ENCODE peak calls at places on chromosome 4, in eight cellular contexts. Z is body of pancreas, N is heart left ventricle, P is A549, R is suprapubic skin, T is ovary, B is uterus, W is transverse colon. D is an unnamed sample.

GRCh38 chr4:39480902-39481695 is 22.2 kb downstream of the LIAS start:
- DNase-seq in P (no peak), Z (no peak), B (no peak), N (no peak), R (no peak), T (no peak), W (no peak), D (no peak)

GRCh38 chr4:653831-654525 is 20.1 kb downstream of the ATP5ME start:
- DNase-seq in Z (no peak), B (no peak), R (no peak), W (no peak), N (no peak), T (no peak), P (no peak), D (no peak)

GRCh38 chr4:88693792-88694191 is 3.8 kb downstream of the NAP1L5 start:
- DNase-seq in T (no peak), P (no peak), B (no peak), N (no peak), W (no peak), R (no peak), Z (no peak), D (no peak)

GRCh38 chr4:42512226-42512625 is 114.9 kb downstream of the SHISA3 start:
- DNase-seq in P (no peak), N (no peak), B (no peak), R (no peak), W (no peak), Z (no peak), T (no peak), D (no peak)

GRCh38 chr4:158496030-158496741 is 25.5 kb upstream of the RXFP1 start:
- DNase-seq in P (peak), B (no peak), N (peak), Z (peak), T (no peak), W (peak), R (no peak), D (no peak)

GRCh38 chr4:144709793-144710525 is 64.0 kb downstream of the HHIP start:
- DNase-seq in Z (no peak), P (peak), B (no peak), T (no peak), R (no peak), W (peak), N (no peak), D (no peak)

GRCh38 chr4:119016636-119017035 is 119.0 kb upstream of the MYOZ2 start:
- DNase-seq in N (no peak), Z (no peak), P (no peak), R (no peak), W (no peak), B (no peak), T (no peak), D (no peak)

GRCh38 chr4:169098969-169099685 is 89.1 kb upstream of the CBR4 start:
- DNase-seq in P (no peak), Z (no peak), N (no peak), B (no peak), R (no peak), W (no peak), T (no peak), D (no peak)

GRCh38 chr4:106971586-106971985 is 64.5 kb downstream of the DKK2 start:
- DNase-seq in N (no peak), W (no peak), Z (no peak), T (no peak), P (no peak), B (no peak), R (no peak), D (no peak)

GRCh38 chr4:4456351-4456750 is 69.4 kb downstream of the NSG1 start:
- DNase-seq in T (no peak), Z (no peak), B (no peak), P (no peak), W (no peak), N (no peak), R (no peak), D (no peak)

GRCh38 chr4:173827707-173828106 is 297.7 kb upstream of the HAND2 start:
- DNase-seq in N (no peak), T (no peak), B (no peak), Z (no peak), P (no peak), R (no peak), W (no peak), D (no peak)

GRCh38 chr4:288891-289290 is 16.4 kb downstream of the ZNF732 start:
- DNase-seq in T (no peak), Z (no peak), R (no peak), P (no peak), W (no peak), B (no peak), N (no peak), D (no peak)

GRCh38 chr4:16577177-16577576 is 321.3 kb downstream of the LDB2 start:
- DNase-seq in W (no peak), Z (no peak), P (no peak), B (no peak), N (no peak), T (no peak), R (no peak), D (no peak)

GRCh38 chr4:2536193-2537010 is at the start of gene FAM193A:
- DNase-seq in T (peak), R (peak), W (peak), N (peak), Z (peak), P (peak), B (peak), D (peak)

GRCh38 chr4:2537011-2537830 is 774 bp downstream of the FAM193A start:
- DNase-seq in W (peak), Z (peak), R (peak), B (peak), P (no peak), T (peak), N (peak), D (no peak)

GRCh38 chr4:2534904-2535385 is 1.5 kb upstream of the FAM193A start:
- DNase-seq in Z (no peak), R (no peak), N (no peak), P (no peak), T (no peak), W (no peak), B (no peak), D (no peak)

DNA sequence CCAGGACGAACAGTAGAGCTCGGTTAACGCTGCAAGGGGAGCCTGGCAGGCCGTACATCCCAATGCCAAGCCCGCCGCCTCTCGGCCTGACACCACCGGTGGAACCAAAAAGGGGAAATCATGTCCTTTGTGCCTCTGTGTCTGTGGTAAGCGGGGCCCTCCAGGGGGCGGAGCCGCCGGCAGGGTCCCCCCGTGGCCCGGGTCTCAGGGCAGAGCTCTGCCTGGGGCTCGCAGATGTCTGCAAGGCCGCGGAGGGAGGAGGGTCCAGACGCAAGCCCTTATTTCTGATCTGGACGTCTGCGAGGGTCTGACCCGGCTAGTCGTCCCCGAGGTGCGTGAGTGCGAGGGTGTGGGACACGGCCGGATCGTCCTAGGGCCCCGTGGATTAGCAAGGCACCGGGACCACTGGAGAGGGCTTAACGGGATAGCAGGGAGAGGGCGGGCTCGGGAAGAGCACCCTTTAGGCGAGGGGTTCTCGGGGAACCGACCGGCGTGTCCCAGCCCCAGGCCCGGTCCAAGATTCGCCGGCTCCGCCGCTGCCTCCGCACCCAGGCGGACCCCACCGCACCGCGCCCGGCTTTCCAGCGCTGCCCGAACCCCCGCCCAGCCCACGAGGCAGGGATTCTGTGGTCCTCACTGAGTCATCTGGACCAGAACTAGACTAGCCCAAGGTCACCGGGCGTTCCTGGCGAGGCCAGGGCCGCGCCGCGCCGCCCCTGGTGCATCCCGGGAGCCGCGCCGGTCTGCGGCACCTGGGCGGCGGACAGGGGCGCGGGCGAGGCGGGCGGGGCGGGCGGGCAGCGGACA is 858 bp upstream of the FAM193A start:
- DNase-seq in Z (peak), B (no peak), N (peak), R (peak), T (peak), W (peak), P (no peak), D (peak)
- TF ChIP-seq POLR2A in Z (peak), B (no peak), N (no peak), R (no peak), T (peak), W (peak), P (no peak), D (no peak)

DNA sequence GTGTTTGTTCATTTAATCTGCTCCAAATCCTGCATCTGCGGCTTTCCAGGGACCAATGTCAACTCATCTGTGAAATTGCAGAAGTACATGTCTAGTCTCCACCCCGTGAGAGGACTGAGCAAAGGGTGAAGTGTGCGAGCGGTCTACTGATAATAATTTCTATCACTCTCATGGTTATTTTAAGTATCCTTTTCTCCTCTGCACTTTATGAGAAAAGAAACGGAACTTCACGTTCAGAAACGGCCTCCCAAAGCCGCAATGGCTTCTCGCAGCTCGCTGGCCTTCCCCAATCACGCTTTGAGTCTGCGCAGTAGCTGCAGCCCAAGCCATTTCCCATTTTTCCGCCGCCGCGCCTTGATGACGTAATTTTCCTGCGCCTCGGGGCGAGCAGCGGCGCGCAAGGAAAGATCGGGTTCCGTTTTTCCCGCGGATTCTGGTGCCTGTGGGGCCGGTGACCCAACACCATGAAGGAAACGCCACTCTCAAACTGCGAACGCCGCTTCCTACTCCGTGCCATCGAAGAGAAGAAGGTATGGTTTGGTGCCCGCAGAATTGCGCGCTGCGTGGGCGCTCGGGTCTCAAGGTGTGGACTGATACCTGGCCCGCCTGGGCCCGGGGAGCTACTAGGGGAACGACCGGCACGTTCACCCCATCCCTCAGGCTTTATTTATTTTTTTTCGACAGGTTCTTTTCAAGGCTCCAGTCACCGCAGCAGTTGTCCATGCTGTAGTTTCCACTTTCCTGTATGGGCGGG is at the start of gene EXOSC9:
- DNase-seq in Z (peak), T (peak), P (peak), N (peak), W (peak), B (peak), R (peak), D (peak)
- TF ChIP-seq POLR2A in Z (peak), T (peak), P (peak), N (peak), W (peak), B (peak), R (peak), D (peak)

GRCh38 chr4:36243355-36244256 is 708 bp downstream of the ARAP2 start:
- DNase-seq in B (peak), N (peak), T (no peak), W (peak), Z (peak), R (peak), P (peak), D (no peak)

GRCh38 chr4:36242629-36243354 is 1.5 kb downstream of the ARAP2 start:
- DNase-seq in R (no peak), Z (peak), P (no peak), W (no peak), N (no peak), T (no peak), B (no peak), D (no peak)

GRCh38 chr4:36249605-36250004 is 5.3 kb upstream of the ARAP2 start:
- DNase-seq in T (no peak), B (no peak), Z (no peak), W (no peak), N (no peak), R (no peak), P (no peak), D (no peak)

GRCh38 chr4:36241771-36242170 is 2.5 kb downstream of the ARAP2 start:
- DNase-seq in N (no peak), T (no peak), W (no peak), R (no peak), B (no peak), P (no peak), Z (no peak), D (no peak)

DNA sequence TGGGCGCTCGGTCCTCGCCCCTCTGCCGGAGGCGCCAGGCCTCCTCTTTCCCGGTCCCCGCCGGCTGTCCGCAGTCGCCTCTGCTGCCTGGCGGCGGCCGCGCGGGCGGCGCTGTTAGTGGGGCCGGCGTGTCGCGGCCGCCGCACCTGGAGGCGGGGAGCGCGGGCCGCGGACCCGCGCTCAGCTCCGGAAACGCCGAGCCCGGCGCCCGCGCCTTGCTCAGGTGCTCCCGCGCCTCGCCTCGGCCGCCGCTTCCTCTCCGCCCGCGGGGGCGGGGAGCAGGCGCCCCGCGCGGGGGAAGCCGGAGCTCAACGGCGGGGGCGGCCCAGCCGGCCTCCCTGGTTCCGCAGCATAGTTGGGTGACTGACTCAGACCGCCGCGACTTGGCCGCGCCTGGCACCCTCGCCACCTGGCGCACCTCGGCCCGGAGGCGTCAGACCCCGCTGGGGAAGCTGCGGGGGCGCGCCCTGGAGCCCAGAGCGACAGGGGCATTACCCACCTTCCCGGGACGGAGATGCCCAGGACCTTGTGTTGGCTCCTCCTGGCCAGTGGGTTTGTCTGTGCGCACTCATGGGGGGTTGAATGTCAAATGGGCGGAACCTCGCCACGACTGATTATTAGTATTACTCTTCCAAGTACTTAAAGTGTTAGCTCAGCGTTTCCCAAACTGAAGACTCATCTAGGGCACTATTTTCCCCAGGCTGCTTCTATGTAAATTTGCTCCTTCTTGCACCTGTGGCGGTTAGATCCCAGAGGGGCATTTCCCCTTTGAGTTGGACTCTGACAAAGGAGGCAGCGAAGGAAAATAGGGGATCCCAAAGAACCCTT is at the start of gene ARAP2:
- DNase-seq in Z (peak), P (peak), B (peak), W (peak), R (peak), T (peak), N (peak), D (peak)
- TF ChIP-seq POLR2A in Z (peak), P (no peak), B (peak), W (peak), R (peak), T (no peak), N (no peak), D (no peak)

GRCh38 chr4:36111180-36111579 is 133.1 kb downstream of the ARAP2 start:
- DNase-seq in P (no peak), W (no peak), N (no peak), B (no peak), T (no peak), Z (no peak), R (no peak), D (no peak)
- TF ChIP-seq POLR2A in P (no peak), W (no peak), N (no peak), B (no peak), T (no peak), Z (no peak), R (no peak), D (no peak)

GRCh38 chr4:124713213-124713592 is 671 bp upstream of the ANKRD50 start:
- DNase-seq in P (peak), Z (peak), W (peak), T (peak), B (peak), N (peak), R (peak), D (peak)
- TF ChIP-seq POLR2A in P (no peak), Z (no peak), W (peak), T (no peak), B (no peak), N (no peak), R (no peak), D (no peak)

GRCh38 chr4:37225778-37226177 is 18.8 kb upstream of the NWD2 start:
- DNase-seq in P (no peak), T (no peak), W (no peak), Z (no peak), B (no peak), R (no peak), N (no peak), D (no peak)
- TF ChIP-seq POLR2A in P (no peak), T (no peak), W (no peak), Z (no peak), B (no peak), R (no peak), N (no peak), D (no peak)

DNA sequence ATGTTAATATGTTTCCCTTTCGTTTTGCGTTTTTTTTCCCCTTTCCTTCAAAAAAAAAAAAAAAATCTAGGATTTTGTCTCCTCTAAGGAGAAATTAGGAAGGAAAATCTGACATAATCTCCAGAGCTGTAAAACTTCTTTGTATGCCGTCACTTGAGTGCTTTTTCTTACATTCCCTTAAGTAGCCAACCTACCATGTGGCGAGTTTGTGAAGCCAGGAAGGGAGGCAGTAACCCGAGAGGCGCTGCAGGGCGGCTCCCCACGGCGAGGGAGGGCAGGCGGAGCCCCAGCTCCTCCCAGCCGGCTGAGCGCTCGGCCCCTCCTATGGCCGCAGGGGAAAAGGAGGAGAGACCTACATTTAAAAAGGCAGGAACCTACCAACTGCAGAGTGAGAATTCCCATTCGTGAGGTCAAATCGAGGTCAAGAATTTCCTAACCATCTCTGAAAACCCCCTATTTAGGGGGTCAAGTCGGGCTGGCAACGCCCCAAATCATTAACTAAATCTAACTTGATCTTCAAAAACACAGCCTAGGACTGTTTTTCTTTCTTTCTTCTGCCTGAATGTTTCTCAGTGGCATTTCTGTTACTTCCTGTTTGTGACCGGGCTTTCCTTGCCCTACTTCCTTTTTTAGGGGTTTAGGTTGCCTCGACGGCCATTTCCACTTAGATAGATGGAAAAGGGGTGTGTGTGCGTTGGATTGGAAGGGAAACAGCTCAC is 345.1 kb upstream of the KLF3 start:
- DNase-seq in B (peak), N (peak), R (peak), Z (peak), T (peak), W (peak), P (peak), D (peak)
- TF ChIP-seq POLR2A in B (no peak), N (no peak), R (no peak), Z (peak), T (no peak), W (peak), P (no peak), D (no peak)

GRCh38 chr4:26320159-26320452 is 708 bp upstream of the RBPJ start:
- DNase-seq in B (no peak), T (peak), P (no peak), W (no peak), Z (no peak), R (no peak), N (no peak), D (no peak)

GRCh38 chr4:26320453-26321325 is at the start of gene RBPJ:
- DNase-seq in T (peak), B (peak), N (peak), W (peak), R (peak), P (peak), Z (peak), D (peak)

GRCh38 chr4:26317766-26318165 is 3.0 kb upstream of the RBPJ start:
- DNase-seq in R (no peak), B (no peak), Z (no peak), N (no peak), T (no peak), P (no peak), W (no peak), D (no peak)

GRCh38 chr4:26321326-26322276 is 787 bp downstream of the RBPJ start:
- DNase-seq in B (peak), R (peak), Z (peak), T (peak), P (peak), N (peak), W (peak), D (no peak)

DNA sequence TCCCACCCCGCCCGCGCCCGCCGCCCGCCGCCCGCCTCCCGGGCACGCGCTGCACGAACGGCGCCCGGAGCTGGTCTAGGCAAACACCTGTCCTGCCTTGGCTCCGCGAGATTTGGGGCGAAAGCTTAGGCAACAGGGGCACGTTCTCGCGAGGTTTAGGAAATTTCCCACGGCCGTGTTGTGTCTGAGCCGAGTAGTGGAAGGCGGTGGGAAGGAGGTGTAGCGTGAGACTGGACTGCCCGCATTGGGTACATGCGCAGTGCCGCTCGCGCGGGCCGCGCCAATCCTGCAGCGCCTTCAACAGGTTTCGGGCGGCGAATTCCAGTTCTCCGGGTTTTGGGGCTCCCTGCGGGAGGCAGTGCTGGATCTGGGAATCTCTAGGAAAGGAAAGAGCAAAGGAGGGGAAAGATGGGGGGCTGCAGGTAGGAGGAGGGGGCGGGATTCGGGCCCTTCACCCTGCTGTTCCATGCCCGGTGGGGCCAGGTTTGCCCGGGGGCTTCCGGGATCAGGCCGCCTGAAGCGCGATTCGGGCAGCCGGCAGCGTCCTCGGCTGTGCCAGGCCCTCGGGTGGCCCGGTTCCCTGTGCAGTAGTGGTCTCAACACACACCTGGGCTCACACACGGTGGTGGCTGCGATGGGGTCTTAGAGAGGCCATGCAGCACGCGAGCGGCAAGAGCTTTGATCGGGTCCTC is 1.2 kb upstream of the RBPJ start:
- DNase-seq in B (peak), T (peak), Z (peak), P (peak), N (peak), W (peak), R (peak), D (peak)
- TF ChIP-seq POLR2A in B (no peak), T (peak), Z (peak), P (no peak), N (peak), W (no peak), R (no peak), D (no peak)

GRCh38 chr4:19651481-19651880 is 600.2 kb upstream of the SLIT2 start:
- DNase-seq in R (no peak), P (no peak), T (no peak), B (no peak), N (no peak), Z (no peak), W (no peak), D (no peak)
- TF ChIP-seq POLR2A in R (no peak), P (no peak), T (no peak), B (no peak), N (no peak), Z (no peak), W (no peak), D (no peak)

D was measured in lower leg skin.